ENCODE peak calls at places on chromosomes 16 and 17, in six cellular contexts. One of them, this sample, is unnamed.

GRCh38 chr16:85980686-85981085 is 81.7 kb downstream of the IRF8 start:
- DNase-seq in fibroblast of lung: no peak
- DNase-seq in progenitor cell of endocrine pancreas: no peak
- DNase-seq in Peyer's patch: no peak
- DNase-seq in choroid plexus epithelial cell: no peak
- DNase-seq in IMR-90: no peak
- DNase-seq in this sample: no peak

GRCh38 chr16:629289-630023 is 1.3 kb upstream of the WFIKKN1 start:
- DNase-seq in choroid plexus epithelial cell: no peak
- DNase-seq in fibroblast of lung: no peak
- DNase-seq in progenitor cell of endocrine pancreas: peak; percentile 51
- DNase-seq in Peyer's patch: no peak
- DNase-seq in IMR-90: no peak
- DNase-seq in this sample: no peak

GRCh38 chr17:42354956-42355843 is 33.0 kb downstream of the STAT3 start:
- DNase-seq in choroid plexus epithelial cell: no peak
- DNase-seq in progenitor cell of endocrine pancreas: no peak
- DNase-seq in fibroblast of lung: peak; percentile 50
- DNase-seq in IMR-90: no peak
- DNase-seq in Peyer's patch: no peak
- DNase-seq in this sample: no peak

GRCh38 chr16:87132361-87133014 is 184.7 kb downstream of the C16orf95 start:
- DNase-seq in progenitor cell of endocrine pancreas: no peak
- DNase-seq in IMR-90: peak; percentile 60
- DNase-seq in Peyer's patch: no peak
- DNase-seq in choroid plexus epithelial cell: peak; percentile 87
- DNase-seq in fibroblast of lung: peak; percentile 83
- DNase-seq in this sample: peak; percentile 73

GRCh38 chr17:79997004-79997673 is 38.5 kb downstream of the TBC1D16 start:
- DNase-seq in fibroblast of lung: no peak
- DNase-seq in choroid plexus epithelial cell: peak; percentile 52
- DNase-seq in Peyer's patch: no peak
- DNase-seq in IMR-90: no peak
- DNase-seq in progenitor cell of endocrine pancreas: no peak
- DNase-seq in this sample: no peak

GRCh38 chr17:83080641-83081560 is 1.5 kb downstream of the METRNL start:
- DNase-seq in Peyer's patch: peak; percentile 79
- DNase-seq in IMR-90: peak; percentile 24
- DNase-seq in progenitor cell of endocrine pancreas: no peak
- DNase-seq in choroid plexus epithelial cell: peak; percentile 42
- DNase-seq in fibroblast of lung: peak; percentile 47
- DNase-seq in this sample: no peak

GRCh38 chr16:87562201-87562600 is 40.1 kb upstream of the JPH3 start:
- DNase-seq in Peyer's patch: no peak
- DNase-seq in choroid plexus epithelial cell: no peak
- DNase-seq in progenitor cell of endocrine pancreas: no peak
- DNase-seq in IMR-90: no peak
- DNase-seq in fibroblast of lung: no peak
- DNase-seq in this sample: no peak

GRCh38 chr17:52148969-52149351 is 9.6 kb downstream of the CA10 start:
- DNase-seq in Peyer's patch: no peak
- DNase-seq in IMR-90: no peak
- DNase-seq in choroid plexus epithelial cell: peak; percentile 1
- DNase-seq in progenitor cell of endocrine pancreas: no peak
- DNase-seq in fibroblast of lung: peak; percentile 11
- DNase-seq in this sample: no peak

GRCh38 chr17:75826561-75827290 is 17.5 kb downstream of the UNC13D start:
- DNase-seq in Peyer's patch: no peak
- DNase-seq in progenitor cell of endocrine pancreas: no peak
- DNase-seq in IMR-90: no peak
- DNase-seq in choroid plexus epithelial cell: peak; percentile 12
- DNase-seq in fibroblast of lung: no peak
- DNase-seq in this sample: no peak

GRCh38 chr17:40490289-40490853 is 11.1 kb downstream of the TNS4 start:
- DNase-seq in progenitor cell of endocrine pancreas: no peak
- DNase-seq in IMR-90: peak; percentile 81
- DNase-seq in Peyer's patch: no peak
- DNase-seq in choroid plexus epithelial cell: peak; percentile 97
- DNase-seq in fibroblast of lung: peak; percentile 69
- DNase-seq in this sample: peak; percentile 82

GRCh38 chr17:75844530-75845057 is 390 bp upstream of the UNC13D start:
- DNase-seq in progenitor cell of endocrine pancreas: no peak
- DNase-seq in fibroblast of lung: no peak
- DNase-seq in choroid plexus epithelial cell: peak; percentile 14
- DNase-seq in IMR-90: no peak
- DNase-seq in Peyer's patch: peak; percentile 89
- DNase-seq in this sample: no peak

GRCh38 chr17:28622186-28622585 is 8.2 kb upstream of the RSKR start:
- DNase-seq in choroid plexus epithelial cell: no peak
- DNase-seq in IMR-90: no peak
- DNase-seq in fibroblast of lung: no peak
- DNase-seq in progenitor cell of endocrine pancreas: no peak
- DNase-seq in Peyer's patch: no peak
- DNase-seq in this sample: no peak

GRCh38 chr17:80259642-80260535 is 763 bp upstream of the RNF213 start:
- DNase-seq in Peyer's patch: peak; percentile 83
- DNase-seq in progenitor cell of endocrine pancreas: peak; percentile 69
- DNase-seq in choroid plexus epithelial cell: peak; percentile 76
- DNase-seq in fibroblast of lung: peak; percentile 68
- DNase-seq in IMR-90: peak; percentile 65
- DNase-seq in this sample: peak; percentile 64

GRCh38 chr17:65914784-65915342 is 277.1 kb downstream of the CEP112 start:
- DNase-seq in fibroblast of lung: peak; percentile 22
- DNase-seq in progenitor cell of endocrine pancreas: no peak
- DNase-seq in Peyer's patch: no peak
- DNase-seq in IMR-90: no peak
- DNase-seq in choroid plexus epithelial cell: no peak
- DNase-seq in this sample: no peak

GRCh38 chr16:2090819-2091721 is 43.3 kb downstream of the TSC2 start:
- DNase-seq in Peyer's patch: peak; percentile 96
- DNase-seq in choroid plexus epithelial cell: peak; percentile 73
- DNase-seq in progenitor cell of endocrine pancreas: peak; percentile 87
- DNase-seq in IMR-90: no peak
- DNase-seq in fibroblast of lung: peak; percentile 47
- DNase-seq in this sample: no peak

GRCh38 chr16:20676268-20676828 is 21.1 kb downstream of the ACSM1 start:
- DNase-seq in IMR-90: no peak
- DNase-seq in choroid plexus epithelial cell: no peak
- DNase-seq in progenitor cell of endocrine pancreas: no peak
- DNase-seq in fibroblast of lung: no peak
- DNase-seq in Peyer's patch: no peak
- DNase-seq in this sample: no peak

GRCh38 chr16:88374736-88375135 is 8.0 kb upstream of the ZNF469 start:
- DNase-seq in Peyer's patch: no peak
- DNase-seq in choroid plexus epithelial cell: no peak
- DNase-seq in fibroblast of lung: no peak
- DNase-seq in progenitor cell of endocrine pancreas: no peak
- DNase-seq in IMR-90: no peak
- DNase-seq in this sample: no peak

GRCh38 chr17:81330884-81331245 is 35.8 kb upstream of the SLC38A10 start:
- DNase-seq in progenitor cell of endocrine pancreas: no peak
- DNase-seq in fibroblast of lung: no peak
- DNase-seq in IMR-90: no peak
- DNase-seq in Peyer's patch: no peak
- DNase-seq in choroid plexus epithelial cell: no peak
- DNase-seq in this sample: no peak

GRCh38 chr17:42163113-42163512 is 8.3 kb upstream of the RAB5C start:
- DNase-seq in fibroblast of lung: no peak
- DNase-seq in IMR-90: no peak
- DNase-seq in progenitor cell of endocrine pancreas: no peak
- DNase-seq in choroid plexus epithelial cell: no peak
- DNase-seq in Peyer's patch: no peak
- DNase-seq in this sample: no peak

GRCh38 chr16:80611930-80612327 is 71.1 kb downstream of the DYNLRB2 start:
- DNase-seq in IMR-90: no peak
- DNase-seq in progenitor cell of endocrine pancreas: no peak
- DNase-seq in fibroblast of lung: no peak
- DNase-seq in Peyer's patch: no peak
- DNase-seq in choroid plexus epithelial cell: no peak
- DNase-seq in this sample: no peak

GRCh38 chr17:80656590-80656989 is 112.0 kb downstream of the RPTOR start:
- DNase-seq in IMR-90: no peak
- DNase-seq in choroid plexus epithelial cell: no peak
- DNase-seq in Peyer's patch: no peak
- DNase-seq in fibroblast of lung: no peak
- DNase-seq in progenitor cell of endocrine pancreas: no peak
- DNase-seq in this sample: no peak

GRCh38 chr16:19666451-19666850 is 51.6 kb downstream of the KNOP1 start:
- DNase-seq in choroid plexus epithelial cell: no peak
- DNase-seq in IMR-90: no peak
- DNase-seq in Peyer's patch: no peak
- DNase-seq in progenitor cell of endocrine pancreas: no peak
- DNase-seq in fibroblast of lung: no peak
- DNase-seq in this sample: no peak

GRCh38 chr17:72456026-72456569 is 335.3 kb downstream of the SOX9 start:
- DNase-seq in progenitor cell of endocrine pancreas: no peak
- DNase-seq in IMR-90: peak; percentile 67
- DNase-seq in fibroblast of lung: peak; percentile 84
- DNase-seq in choroid plexus epithelial cell: peak; percentile 40
- DNase-seq in Peyer's patch: peak; percentile 70
- DNase-seq in this sample: no peak

GRCh38 chr16:88744520-88744835 is 38.2 kb downstream of the CTU2 start:
- DNase-seq in Peyer's patch: no peak
- DNase-seq in IMR-90: no peak
- DNase-seq in progenitor cell of endocrine pancreas: no peak
- DNase-seq in fibroblast of lung: no peak
- DNase-seq in choroid plexus epithelial cell: no peak
- DNase-seq in this sample: no peak

GRCh38 chr16:88479795-88480760 is 27.0 kb downstream of the ZFPM1 start:
- DNase-seq in progenitor cell of endocrine pancreas: no peak
- DNase-seq in IMR-90: no peak
- DNase-seq in choroid plexus epithelial cell: no peak
- DNase-seq in fibroblast of lung: no peak
- DNase-seq in Peyer's patch: no peak
- DNase-seq in this sample: no peak

GRCh38 chr17:14245629-14246028 is 9.0 kb upstream of the CDRT15 start:
- DNase-seq in Peyer's patch: no peak
- DNase-seq in fibroblast of lung: no peak
- DNase-seq in IMR-90: no peak
- DNase-seq in choroid plexus epithelial cell: no peak
- DNase-seq in progenitor cell of endocrine pancreas: no peak
- DNase-seq in this sample: no peak

GRCh38 chr17:38435795-38436194 is 7.5 kb downstream of the ARHGAP23 start:
- DNase-seq in fibroblast of lung: no peak
- DNase-seq in progenitor cell of endocrine pancreas: no peak
- DNase-seq in Peyer's patch: no peak
- DNase-seq in IMR-90: no peak
- DNase-seq in choroid plexus epithelial cell: no peak
- DNase-seq in this sample: no peak

GRCh38 chr16:89845417-89845816 is 17.1 kb downstream of the SPIRE2 start:
- DNase-seq in IMR-90: no peak
- DNase-seq in choroid plexus epithelial cell: no peak
- DNase-seq in fibroblast of lung: no peak
- DNase-seq in Peyer's patch: no peak
- DNase-seq in progenitor cell of endocrine pancreas: no peak
- DNase-seq in this sample: no peak
- TF ChIP-seq CTCF in IMR-90: no peak
- TF ChIP-seq CTCF in choroid plexus epithelial cell: no peak
- TF ChIP-seq CTCF in fibroblast of lung: no peak
- TF ChIP-seq CTCF in Peyer's patch: no peak
- TF ChIP-seq CTCF in progenitor cell of endocrine pancreas: no peak
- TF ChIP-seq CTCF in this sample: no peak

DNA sequence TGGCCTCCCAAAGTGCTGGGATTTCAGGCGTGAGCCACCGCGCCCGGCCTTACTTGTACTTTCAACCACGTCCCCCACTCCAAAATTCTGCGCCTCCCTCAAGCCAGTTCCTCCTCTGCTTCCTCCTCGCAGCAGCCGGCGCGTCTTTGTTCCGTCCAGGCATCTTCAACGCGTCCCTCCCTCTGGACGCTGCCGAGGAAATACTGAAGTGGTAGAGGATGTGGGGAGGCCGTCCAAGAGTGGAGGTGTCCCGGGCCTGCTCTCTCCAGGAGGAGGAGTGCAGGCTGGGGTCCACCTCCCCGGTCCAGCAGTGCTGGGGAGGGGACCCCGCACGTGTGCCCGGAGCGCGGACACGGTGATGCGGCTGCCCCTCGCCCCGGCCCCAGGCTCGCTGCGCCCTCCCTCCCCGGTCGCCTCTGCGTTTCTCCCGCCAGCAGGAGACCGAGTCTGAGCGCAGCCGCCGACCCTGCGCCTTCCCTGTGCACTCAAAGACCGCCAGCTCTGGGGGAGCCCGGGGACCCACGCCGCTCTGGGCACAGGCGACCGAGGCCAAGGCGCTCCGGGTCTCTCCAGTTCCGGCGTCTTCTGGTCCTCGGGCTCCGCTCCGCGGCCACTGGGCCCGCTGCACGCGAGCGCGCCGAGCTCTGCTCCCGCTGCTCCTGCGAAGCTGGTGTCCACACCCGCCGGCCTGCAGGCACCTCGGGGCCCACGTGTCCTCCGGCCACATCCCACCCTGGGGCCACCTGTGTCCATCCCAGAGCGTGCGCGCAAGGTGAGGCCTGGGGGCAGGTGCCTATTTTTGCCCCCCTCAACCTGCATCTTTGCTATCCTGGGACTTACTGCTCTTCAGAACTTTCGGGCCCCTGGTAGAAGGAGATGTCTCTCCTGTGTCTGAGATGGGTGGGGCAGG is 31.7 kb downstream of the OSBPL7 start:
- DNase-seq in progenitor cell of endocrine pancreas: peak; percentile 39
- DNase-seq in choroid plexus epithelial cell: peak; percentile 59
- DNase-seq in IMR-90: peak; percentile 38
- DNase-seq in Peyer's patch: peak; percentile 73
- DNase-seq in fibroblast of lung: peak; percentile 36
- DNase-seq in this sample: peak; percentile 56
- TF ChIP-seq CTCF in progenitor cell of endocrine pancreas: peak; percentile 47
- TF ChIP-seq CTCF in choroid plexus epithelial cell: peak; percentile 59
- TF ChIP-seq CTCF in IMR-90: peak; percentile 54
- TF ChIP-seq CTCF in Peyer's patch: peak; percentile 52
- TF ChIP-seq CTCF in fibroblast of lung: peak; percentile 54
- TF ChIP-seq CTCF in this sample: peak; percentile 70

DNA sequence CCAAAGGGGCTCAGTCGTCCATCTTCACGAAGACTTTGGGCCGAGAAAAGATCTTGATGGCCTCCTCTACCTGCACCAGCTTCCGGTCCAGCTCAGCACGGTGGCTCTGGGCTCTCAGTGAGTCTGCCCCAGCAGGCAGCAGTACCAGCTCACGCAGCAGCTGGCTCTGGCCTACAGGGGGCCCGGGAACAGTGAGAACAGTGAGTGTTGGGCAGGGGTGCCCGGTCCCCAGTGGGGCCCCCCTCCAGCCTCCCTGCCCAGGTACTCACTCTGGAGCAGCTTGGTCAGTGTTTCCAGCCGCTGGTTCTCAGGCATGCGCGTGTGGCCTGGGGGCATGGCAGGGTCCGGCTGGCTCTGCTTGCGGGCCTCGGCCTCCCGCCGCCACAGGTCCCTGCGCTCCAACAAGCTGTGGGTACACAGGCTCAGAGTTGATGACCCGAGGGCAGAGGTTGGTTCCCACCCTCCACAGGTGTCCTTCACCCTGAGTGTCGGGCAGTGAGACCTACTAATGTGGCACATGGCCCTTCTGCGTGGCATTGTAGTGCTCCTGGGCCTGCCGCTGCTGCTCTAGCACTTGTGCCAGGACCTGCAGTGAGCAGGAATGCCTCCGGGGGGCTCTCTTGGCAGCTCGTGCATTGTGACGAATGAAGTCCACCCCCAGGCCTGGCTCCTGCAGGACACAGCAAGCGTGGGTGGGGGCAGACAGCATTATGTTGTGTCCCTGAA is 2.6 kb downstream of the PARD6A start:
- DNase-seq in fibroblast of lung: no peak
- DNase-seq in Peyer's patch: no peak
- DNase-seq in choroid plexus epithelial cell: peak; percentile 35
- DNase-seq in progenitor cell of endocrine pancreas: no peak
- DNase-seq in IMR-90: no peak
- DNase-seq in this sample: no peak
- TF ChIP-seq CTCF in fibroblast of lung: peak; percentile 34
- TF ChIP-seq CTCF in Peyer's patch: no peak
- TF ChIP-seq CTCF in choroid plexus epithelial cell: peak; percentile 59
- TF ChIP-seq CTCF in progenitor cell of endocrine pancreas: peak; percentile 16
- TF ChIP-seq CTCF in IMR-90: peak; percentile 35
- TF ChIP-seq CTCF in this sample: no peak

GRCh38 chr17:68431661-68432071 is 25.6 kb downstream of the WIPI1 start:
- DNase-seq in fibroblast of lung: peak; percentile 6
- DNase-seq in Peyer's patch: no peak
- DNase-seq in progenitor cell of endocrine pancreas: no peak
- DNase-seq in choroid plexus epithelial cell: peak; percentile 80
- DNase-seq in IMR-90: peak; percentile 23
- DNase-seq in this sample: no peak
- TF ChIP-seq CTCF in fibroblast of lung: peak; percentile 32
- TF ChIP-seq CTCF in Peyer's patch: no peak
- TF ChIP-seq CTCF in progenitor cell of endocrine pancreas: peak; percentile 35
- TF ChIP-seq CTCF in choroid plexus epithelial cell: peak; percentile 62
- TF ChIP-seq CTCF in IMR-90: peak; percentile 28
- TF ChIP-seq CTCF in this sample: no peak

This sample was measured in right atrium auricular region.